ENCODE peak calls at places on chromosomes 3 and 15, in four cellular contexts. B is SK-N-SH, L is GM12878, A is HCT116. I is an unnamed sample.
A peak's percentile ranks its signal among the peaks of the same experiment; 100 is the strongest.

GRCh38 chr3:56883828-56884227 is 82.1 kb upstream of the ARHGEF3 start:
- DNase-seq in B (no peak), L (no peak), A (no peak), I (no peak)

GRCh38 chr3:52537165-52537635 is 795 bp downstream of the UQCC5 start:
- DNase-seq in B (no peak), L (no peak), A (no peak), I (no peak)

GRCh38 chr3:87120221-87120620 is 106.9 kb upstream of the CHMP2B start:
- DNase-seq in B (no peak), L (no peak), A (no peak), I (no peak)

GRCh38 chr3:190855151-190855550 is 7.3 kb downstream of the GMNC start:
- DNase-seq in B (no peak), L (no peak), A (no peak), I (no peak)

GRCh38 chr3:110816008-110816407 is 255.6 kb upstream of the NECTIN3 start:
- DNase-seq in B (no peak), L (no peak), A (peak; percentile 3), I (no peak)

GRCh38 chr3:115279939-115280338 is 132.9 kb upstream of the ZBTB20 start:
- DNase-seq in B (no peak), L (no peak), A (no peak), I (no peak)

GRCh38 chr3:127915115-127915936 is at the start of gene KBTBD12:
- DNase-seq in B (no peak), L (no peak), A (no peak), I (no peak)

GRCh38 chr3:19866751-19867347 is 67.2 kb downstream of the EFHB start:
- DNase-seq in B (peak; percentile 61), L (peak; percentile 19), A (peak; percentile 24), I (peak; percentile 35)

GRCh38 chr3:85721409-85722145 is 762.8 kb downstream of the CADM2 start:
- DNase-seq in B (no peak), L (no peak), A (no peak), I (no peak)

GRCh38 chr15:52698514-52698913 is 19.3 kb upstream of the ATOSA start:
- DNase-seq in B (no peak), L (no peak), A (no peak), I (no peak)

GRCh38 chr15:52695146-52695545 is 16.0 kb upstream of the ATOSA start:
- DNase-seq in B (no peak), L (no peak), A (no peak), I (no peak)

GRCh38 chr15:52702390-52702789 is 23.2 kb upstream of the ATOSA start:
- DNase-seq in B (no peak), L (no peak), A (no peak), I (no peak)

DNA sequence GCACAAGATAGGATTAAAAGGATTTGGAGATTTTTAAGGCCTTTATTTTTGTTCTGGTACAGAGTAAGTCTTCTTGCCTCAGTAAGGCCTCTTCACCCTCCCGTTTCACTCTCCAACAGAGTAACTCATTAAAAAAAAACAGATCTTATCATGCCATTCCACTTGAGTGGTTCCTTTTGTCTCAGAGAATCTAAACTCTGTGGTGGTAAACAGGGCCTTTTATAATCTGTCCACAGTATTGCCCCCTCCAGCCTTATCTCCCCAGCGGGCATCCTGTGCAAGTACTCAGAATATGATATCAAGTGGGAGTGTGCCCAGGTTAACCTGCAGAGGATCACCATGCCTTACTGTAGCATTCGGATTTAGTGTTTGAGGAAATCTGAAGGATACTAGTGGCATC is 20.3 kb upstream of the ATOSA start:
- DNase-seq in B (no peak), L (no peak), A (no peak), I (no peak)
- TF ChIP-seq JUND in B (no peak), L (no peak), A (no peak), I (no peak)

GRCh38 chr3:69326821-69327433 is 59.0 kb downstream of the FRMD4B start:
- DNase-seq in B (no peak), L (peak; percentile 86), A (no peak), I (no peak)
- TF ChIP-seq JUND in B (no peak), L (no peak), A (no peak), I (no peak)

GRCh38 chr3:129046037-129046731 is 14.4 kb upstream of the GP9 start:
- DNase-seq in B (no peak), L (no peak), A (no peak), I (no peak)
- TF ChIP-seq JUND in B (no peak), L (no peak), A (no peak), I (no peak)

DNA sequence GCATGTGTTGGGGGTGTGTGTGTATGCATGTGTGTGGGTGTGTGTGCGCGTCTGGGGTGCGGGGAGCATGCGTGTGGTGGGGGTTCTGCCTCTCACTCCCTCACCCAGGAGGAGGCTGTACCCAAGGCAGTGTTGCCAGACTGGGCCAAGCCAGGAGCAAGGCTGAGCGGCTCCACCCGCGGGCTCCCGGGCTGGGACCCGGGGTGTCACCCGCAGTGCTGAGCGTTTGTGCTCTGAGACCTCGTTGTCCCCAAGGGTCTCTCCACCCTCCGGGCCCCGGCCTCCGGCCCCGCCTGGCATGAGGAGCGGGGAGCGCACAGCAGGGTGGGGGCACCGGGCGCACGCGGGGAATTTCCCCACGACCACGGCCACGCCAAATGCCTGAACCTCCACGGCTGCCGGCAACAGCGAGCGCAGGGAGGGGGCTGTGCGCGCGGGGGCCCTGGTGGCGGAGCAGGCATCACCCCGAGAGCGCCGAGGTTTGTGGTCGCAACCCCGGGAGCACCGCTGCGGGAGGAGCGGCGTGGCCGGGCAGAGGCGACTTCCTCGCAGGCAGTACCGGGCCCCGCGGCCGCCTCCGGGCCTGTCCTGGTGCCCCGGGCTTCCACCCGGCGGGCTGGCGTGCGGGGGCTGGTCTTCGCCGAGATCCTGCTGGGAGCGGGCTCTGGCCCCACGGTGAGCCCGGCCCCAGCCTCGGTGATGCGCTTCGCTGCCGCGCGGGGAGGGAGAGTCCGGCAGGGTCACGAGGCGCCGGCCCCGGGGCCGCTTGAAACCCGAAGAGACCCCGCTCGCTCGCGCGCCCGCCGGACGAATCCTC is 7.4 kb upstream of the OCA2 start:
- DNase-seq in B (peak; percentile 73), L (no peak), A (no peak), I (no peak)
- TF ChIP-seq JUND in B (no peak), L (no peak), A (no peak), I (no peak)

DNA sequence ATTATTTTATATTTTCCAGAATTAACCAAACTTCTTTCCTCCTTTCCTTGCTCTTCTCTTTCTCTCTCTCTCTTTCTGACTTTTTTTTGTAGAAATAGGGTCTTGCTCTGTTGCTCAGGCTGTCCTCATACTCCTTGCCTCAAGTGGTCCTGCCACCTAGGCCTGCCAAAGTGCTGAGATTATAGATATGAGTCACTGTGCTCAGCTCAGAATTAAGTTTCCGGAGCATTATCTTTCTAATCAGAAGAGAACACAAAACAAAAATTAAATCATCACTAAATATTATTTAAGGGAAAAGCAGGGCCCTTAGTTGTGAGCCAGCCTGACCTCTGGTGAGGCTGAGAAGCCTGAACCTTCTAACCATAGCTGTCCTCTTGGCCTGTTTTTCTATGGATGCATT is 168.2 kb downstream of the SOX2 start:
- DNase-seq in B (no peak), L (no peak), A (no peak), I (no peak)
- TF ChIP-seq JUND in B (no peak), L (no peak), A (no peak), I (no peak)

GRCh38 chr3:175422744-175423143 is 563.6 kb downstream of the NAALADL2 start:
- DNase-seq in B (no peak), L (no peak), A (no peak), I (no peak)
- TF ChIP-seq JUND in B (no peak), L (no peak), A (no peak), I (no peak)

GRCh38 chr3:162096874-162097273 is 600.3 kb downstream of the OTOL1 start:
- DNase-seq in B (no peak), L (no peak), A (no peak), I (no peak)
- TF ChIP-seq JUND in B (no peak), L (no peak), A (no peak), I (no peak)

I was measured in T47D.